ENCODE peak calls at places on chromosomes 4 and X, in six cellular contexts. One of them, this sample, is unnamed.

GRCh38 chr4:86482851-86483490 is 111.1 kb upstream of the PTPN13 start:
- DNase-seq in brain microvascular endothelial cell: peak
- DNase-seq in CD4-positive, alpha-beta T cell: no peak
- DNase-seq in progenitor cell of endocrine pancreas: no peak
- DNase-seq in left lung: no peak
- DNase-seq in NCI-H1694 treated with DMSO at 0.1 percent for 48 hours: no peak
- DNase-seq in this sample: no peak

GRCh38 chr4:44256414-44256813 is 192.2 kb downstream of the KCTD8 start:
- DNase-seq in brain microvascular endothelial cell: no peak
- DNase-seq in CD4-positive, alpha-beta T cell: no peak
- DNase-seq in progenitor cell of endocrine pancreas: no peak
- DNase-seq in left lung: no peak
- DNase-seq in NCI-H1694 treated with DMSO at 0.1 percent for 48 hours: no peak
- DNase-seq in this sample: no peak

GRCh38 chr4:154348657-154349056 is 142.9 kb downstream of the DCHS2 start:
- DNase-seq in brain microvascular endothelial cell: no peak
- DNase-seq in CD4-positive, alpha-beta T cell: no peak
- DNase-seq in progenitor cell of endocrine pancreas: no peak
- DNase-seq in left lung: no peak
- DNase-seq in NCI-H1694 treated with DMSO at 0.1 percent for 48 hours: no peak
- DNase-seq in this sample: no peak

GRCh38 chrX:150692837-150693781 is at the start of gene MTMR1:
- DNase-seq in brain microvascular endothelial cell: no peak
- DNase-seq in CD4-positive, alpha-beta T cell: peak
- DNase-seq in progenitor cell of endocrine pancreas: peak
- DNase-seq in left lung: peak
- DNase-seq in NCI-H1694 treated with DMSO at 0.1 percent for 48 hours: peak
- DNase-seq in this sample: no peak

GRCh38 chr4:656651-657337 is 17.3 kb downstream of the ATP5ME start:
- DNase-seq in brain microvascular endothelial cell: no peak
- DNase-seq in CD4-positive, alpha-beta T cell: no peak
- DNase-seq in progenitor cell of endocrine pancreas: no peak
- DNase-seq in left lung: peak
- DNase-seq in NCI-H1694 treated with DMSO at 0.1 percent for 48 hours: no peak
- DNase-seq in this sample: no peak

GRCh38 chrX:40383969-40384368 is 196.8 kb upstream of the ATP6AP2 start:
- DNase-seq in brain microvascular endothelial cell: no peak
- DNase-seq in CD4-positive, alpha-beta T cell: no peak
- DNase-seq in progenitor cell of endocrine pancreas: no peak
- DNase-seq in left lung: no peak
- DNase-seq in NCI-H1694 treated with DMSO at 0.1 percent for 48 hours: no peak
- DNase-seq in this sample: peak

GRCh38 chr4:48546336-48546735 is 56.3 kb downstream of the ZAR1 start:
- DNase-seq in brain microvascular endothelial cell: peak
- DNase-seq in CD4-positive, alpha-beta T cell: no peak
- DNase-seq in progenitor cell of endocrine pancreas: no peak
- DNase-seq in left lung: no peak
- DNase-seq in NCI-H1694 treated with DMSO at 0.1 percent for 48 hours: no peak
- DNase-seq in this sample: peak

GRCh38 chr4:145557720-145558119 is 61.5 kb upstream of the MMAA start:
- DNase-seq in brain microvascular endothelial cell: peak
- DNase-seq in CD4-positive, alpha-beta T cell: peak
- DNase-seq in progenitor cell of endocrine pancreas: peak
- DNase-seq in left lung: no peak
- DNase-seq in NCI-H1694 treated with DMSO at 0.1 percent for 48 hours: peak
- DNase-seq in this sample: peak

GRCh38 chr4:37905526-37906169 is 14.8 kb downstream of the TBC1D1 start:
- DNase-seq in brain microvascular endothelial cell: no peak
- DNase-seq in CD4-positive, alpha-beta T cell: no peak
- DNase-seq in progenitor cell of endocrine pancreas: no peak
- DNase-seq in left lung: no peak
- DNase-seq in NCI-H1694 treated with DMSO at 0.1 percent for 48 hours: no peak
- DNase-seq in this sample: no peak

GRCh38 chr4:180281726-180282125 is 1961.5 kb upstream of the TENM3 start:
- DNase-seq in brain microvascular endothelial cell: no peak
- DNase-seq in CD4-positive, alpha-beta T cell: no peak
- DNase-seq in progenitor cell of endocrine pancreas: no peak
- DNase-seq in left lung: no peak
- DNase-seq in NCI-H1694 treated with DMSO at 0.1 percent for 48 hours: no peak
- DNase-seq in this sample: no peak

GRCh38 chr4:181254771-181255170 is 988.4 kb upstream of the TENM3 start:
- DNase-seq in brain microvascular endothelial cell: no peak
- DNase-seq in CD4-positive, alpha-beta T cell: no peak
- DNase-seq in progenitor cell of endocrine pancreas: no peak
- DNase-seq in left lung: no peak
- DNase-seq in NCI-H1694 treated with DMSO at 0.1 percent for 48 hours: no peak
- DNase-seq in this sample: no peak